ENCODE peak calls at places on chromosomes 4 and X, in five cellular contexts. Q, P, Y, S and K are unnamed samples. For H3K4me1, the result is how much of the 10 kb centered on the place peaks cover.

GRCh38 chrX:87732133-87732532 is 214.5 kb downstream of the KLHL4 start:
- DNase-seq in Q (no peak), P (no peak), Y (no peak), S (no peak), K (no peak)

GRCh38 chr4:44908565-44908964 is 182.2 kb upstream of the GNPDA2 start:
- DNase-seq in Q (no peak), P (no peak), Y (no peak), S (no peak), K (no peak)

GRCh38 chr4:27123769-27124124 is 263.1 kb downstream of the STIM2 start:
- DNase-seq in Q (no peak), P (no peak), Y (no peak), S (no peak), K (no peak)

GRCh38 chr4:137968956-137969709 is 273.0 kb downstream of the SLC7A11 start:
- DNase-seq in Q (no peak), P (peak), Y (no peak), S (no peak), K (no peak)

GRCh38 chr4:55358668-55359067 is 12.6 kb downstream of the SRD5A3 start:
- DNase-seq in Q (no peak), P (peak), Y (no peak), S (no peak), K (peak)

GRCh38 chrX:70168238-70169188 is 8.8 kb upstream of the DGAT2L6 start:
- DNase-seq in Q (no peak), P (peak), Y (peak), S (no peak), K (peak)

GRCh38 chr4:4855293-4856070 is 4.0 kb upstream of the MSX1 start:
- DNase-seq in Q (no peak), P (no peak), Y (no peak), S (no peak), K (no peak)

GRCh38 chr4:71188197-71188625 is 150.6 kb upstream of the SLC4A4 start:
- DNase-seq in Q (no peak), P (no peak), Y (no peak), S (no peak), K (no peak)

GRCh38 chrX:57925806-57926205 is 15.5 kb upstream of the ZXDA start:
- DNase-seq in Q (no peak), P (no peak), Y (no peak), S (no peak), K (no peak)

GRCh38 chrX:72554448-72555140 is 18.0 kb downstream of the HDAC8 start:
- DNase-seq in Q (no peak), P (no peak), Y (no peak), S (no peak), K (peak)

GRCh38 chr4:76665139-76665538 is 230.1 kb downstream of the SHROOM3 start:
- DNase-seq in Q (peak), P (peak), Y (no peak), S (no peak), K (no peak)

GRCh38 chr4:84800256-84800655 is 166.2 kb downstream of the WDFY3 start:
- DNase-seq in Q (no peak), P (peak), Y (no peak), S (no peak), K (no peak)

GRCh38 chrX:30965751-30966150 is 76.7 kb upstream of the TAB3 start:
- DNase-seq in Q (no peak), P (no peak), Y (no peak), S (no peak), K (peak)

GRCh38 chr4:118173956-118174355 is 139.7 kb downstream of the NDST3 start:
- DNase-seq in Q (no peak), P (peak), Y (no peak), S (no peak), K (peak)

GRCh38 chr4:4424499-4425115 is 37.7 kb downstream of the NSG1 start:
- DNase-seq in Q (no peak), P (no peak), Y (no peak), S (no peak), K (no peak)

GRCh38 chrX:48468693-48469691 is 1.1 kb downstream of the SLC38A5 start:
- DNase-seq in Q (no peak), P (no peak), Y (no peak), S (no peak), K (peak)

GRCh38 chr4:38180456-38180855 is 220.3 kb downstream of the PTTG2 start:
- DNase-seq in Q (no peak), P (no peak), Y (no peak), S (no peak), K (no peak)

DNA sequence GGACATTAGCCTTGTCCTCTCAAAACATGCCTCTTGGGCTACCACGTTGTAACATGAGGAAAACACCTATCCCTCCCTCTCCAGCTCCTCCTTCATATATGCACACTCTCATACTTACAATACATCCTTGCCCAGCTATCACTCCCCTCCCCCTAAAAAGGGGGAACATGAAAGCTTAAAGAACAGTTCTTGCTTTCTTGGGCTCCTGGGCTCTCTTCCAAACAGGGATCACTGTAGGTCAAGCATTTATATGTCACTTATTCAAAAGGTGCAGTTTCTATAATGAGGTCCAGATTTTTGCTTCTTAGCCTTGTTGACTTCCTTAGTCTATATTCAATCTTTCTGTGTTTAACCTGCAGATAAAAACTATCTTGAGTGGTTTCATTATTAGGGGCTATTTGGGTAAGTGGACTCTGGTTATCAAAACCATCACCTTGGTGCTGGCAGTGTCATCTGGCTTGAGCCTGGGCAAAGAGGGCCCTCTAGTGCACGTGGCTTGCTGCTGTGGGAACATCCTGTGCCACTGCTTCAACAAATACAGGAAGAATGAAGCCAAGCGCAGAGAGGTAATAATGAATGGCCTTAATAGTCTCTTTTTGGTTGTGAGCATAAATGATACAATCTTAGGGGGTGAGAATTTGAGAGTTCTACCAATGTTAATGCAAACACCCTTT is 119.4 kb downstream of the AKAP4 start:
- DNase-seq in Q (peak), P (no peak), Y (peak), S (no peak), K (no peak)
- TF ChIP-seq CTCF in Q (no peak), P (peak), Y (peak), S (no peak), K (peak)

GRCh38 chrX:134885336-134886016 is 105.3 kb upstream of the SMIM10 start:
- DNase-seq in Q (no peak), P (peak), Y (no peak), S (no peak), K (no peak)
- H3K4me3 ChIP-seq in Q (no peak), P (no peak), Y (no peak), S (no peak), K (no peak)

GRCh38 chr4:122003335-122003734 is 51.5 kb upstream of the TRPC3 start:
- DNase-seq in Q (no peak), P (no peak), Y (no peak), S (peak), K (peak)
- H3K4me1 ChIP-seq in Q (under half), P (under half), Y (under half), S (under half), K (under half)

GRCh38 chr4:140400111-140400510 is 26.7 kb downstream of the SCOC start:
- DNase-seq in Q (no peak), P (no peak), Y (no peak), S (no peak), K (no peak)

GRCh38 chr4:140395668-140396067 is 22.2 kb downstream of the SCOC start:
- DNase-seq in Q (no peak), P (no peak), Y (no peak), S (no peak), K (peak)
- TF ChIP-seq CTCF in Q (no peak), P (no peak), Y (no peak), S (no peak), K (no peak)